ENCODE peak calls at places on chromosomes 6 and 20, in six cellular contexts. One of them, this sample, is unnamed.

GRCh38 chr6:88867841-88868558 is 95.4 kb downstream of the RNGTT start:
- DNase-seq in PC-3: peak
- DNase-seq in neural progenitor cell: no peak
- DNase-seq in H9: no peak
- DNase-seq in body of pancreas: no peak
- DNase-seq in OCI-LY7: no peak
- DNase-seq in this sample: peak

GRCh38 chr6:37239950-37240713 is 17.4 kb upstream of the TBC1D22B start:
- DNase-seq in neural progenitor cell: no peak
- DNase-seq in body of pancreas: peak
- DNase-seq in PC-3: peak
- DNase-seq in OCI-LY7: peak
- DNase-seq in H9: no peak
- DNase-seq in this sample: peak

GRCh38 chr6:52325695-52326471 is 36.1 kb upstream of the PAQR8 start:
- DNase-seq in PC-3: no peak
- DNase-seq in body of pancreas: no peak
- DNase-seq in H9: peak
- DNase-seq in OCI-LY7: no peak
- DNase-seq in neural progenitor cell: peak
- DNase-seq in this sample: no peak

GRCh38 chr6:167827062-167827587 is 414 bp downstream of the AFDN start:
- DNase-seq in neural progenitor cell: no peak
- DNase-seq in OCI-LY7: peak
- DNase-seq in body of pancreas: peak
- DNase-seq in PC-3: peak
- DNase-seq in H9: peak
- DNase-seq in this sample: no peak

GRCh38 chr6:29014729-29015608 is 9.9 kb upstream of the ZNF311 start:
- DNase-seq in body of pancreas: no peak
- DNase-seq in H9: no peak
- DNase-seq in PC-3: no peak
- DNase-seq in neural progenitor cell: no peak
- DNase-seq in OCI-LY7: no peak
- DNase-seq in this sample: no peak

GRCh38 chr20:55514498-55514897 is 490.8 kb downstream of the CBLN4 start:
- DNase-seq in H9: no peak
- DNase-seq in neural progenitor cell: no peak
- DNase-seq in PC-3: peak
- DNase-seq in OCI-LY7: no peak
- DNase-seq in body of pancreas: no peak
- DNase-seq in this sample: no peak

GRCh38 chr6:84227434-84228197 is at the start of gene CEP162:
- DNase-seq in PC-3: peak
- DNase-seq in OCI-LY7: peak
- DNase-seq in neural progenitor cell: peak
- DNase-seq in H9: peak
- DNase-seq in body of pancreas: peak
- DNase-seq in this sample: peak

GRCh38 chr20:57713505-57713903 is 3.7 kb upstream of the PMEPA1 start:
- DNase-seq in body of pancreas: no peak
- DNase-seq in neural progenitor cell: no peak
- DNase-seq in OCI-LY7: no peak
- DNase-seq in H9: no peak
- DNase-seq in PC-3: no peak
- DNase-seq in this sample: no peak

GRCh38 chr20:60228255-60228654 is 270.0 kb downstream of the CDH26 start:
- DNase-seq in OCI-LY7: no peak
- DNase-seq in PC-3: no peak
- DNase-seq in neural progenitor cell: no peak
- DNase-seq in body of pancreas: no peak
- DNase-seq in H9: no peak
- DNase-seq in this sample: no peak

GRCh38 chr6:157410088-157410487 is 29.1 kb downstream of the ZDHHC14 start:
- DNase-seq in OCI-LY7: no peak
- DNase-seq in PC-3: no peak
- DNase-seq in body of pancreas: no peak
- DNase-seq in H9: no peak
- DNase-seq in neural progenitor cell: no peak
- DNase-seq in this sample: peak

GRCh38 chr20:50387218-50387995 is 122.8 kb upstream of the PTPN1 start:
- DNase-seq in body of pancreas: no peak
- DNase-seq in neural progenitor cell: no peak
- DNase-seq in H9: no peak
- DNase-seq in OCI-LY7: no peak
- DNase-seq in PC-3: no peak
- DNase-seq in this sample: no peak

GRCh38 chr6:35238843-35239289 is 20.7 kb upstream of the ZNF76 start:
- DNase-seq in PC-3: no peak
- DNase-seq in H9: peak
- DNase-seq in body of pancreas: no peak
- DNase-seq in OCI-LY7: no peak
- DNase-seq in neural progenitor cell: no peak
- DNase-seq in this sample: no peak

GRCh38 chr6:131808460-131809269 is 845 bp downstream of the ENPP1 start:
- DNase-seq in OCI-LY7: no peak
- DNase-seq in PC-3: no peak
- DNase-seq in neural progenitor cell: peak
- DNase-seq in body of pancreas: no peak
- DNase-seq in H9: no peak
- DNase-seq in this sample: no peak

GRCh38 chr6:131807321-131807643 is 538 bp upstream of the ENPP1 start:
- DNase-seq in body of pancreas: no peak
- DNase-seq in neural progenitor cell: no peak
- DNase-seq in H9: no peak
- DNase-seq in PC-3: no peak
- DNase-seq in OCI-LY7: no peak
- DNase-seq in this sample: no peak

GRCh38 chr6:131803007-131803769 is 4.6 kb upstream of the ENPP1 start:
- DNase-seq in body of pancreas: no peak
- DNase-seq in PC-3: no peak
- DNase-seq in OCI-LY7: no peak
- DNase-seq in H9: no peak
- DNase-seq in neural progenitor cell: no peak
- DNase-seq in this sample: no peak

GRCh38 chr6:131811510-131811909 is 3.7 kb downstream of the ENPP1 start:
- DNase-seq in H9: no peak
- DNase-seq in PC-3: no peak
- DNase-seq in body of pancreas: no peak
- DNase-seq in OCI-LY7: no peak
- DNase-seq in neural progenitor cell: no peak
- DNase-seq in this sample: no peak

GRCh38 chr6:131807644-131808459 is at the start of gene ENPP1:
- DNase-seq in H9: peak
- DNase-seq in body of pancreas: peak
- DNase-seq in OCI-LY7: no peak
- DNase-seq in neural progenitor cell: peak
- DNase-seq in PC-3: peak
- DNase-seq in this sample: no peak
- TF ChIP-seq CTCF in H9: peak
- TF ChIP-seq CTCF in body of pancreas: peak
- TF ChIP-seq CTCF in OCI-LY7: no peak
- TF ChIP-seq CTCF in neural progenitor cell: peak
- TF ChIP-seq CTCF in PC-3: peak
- TF ChIP-seq CTCF in this sample: peak

DNA sequence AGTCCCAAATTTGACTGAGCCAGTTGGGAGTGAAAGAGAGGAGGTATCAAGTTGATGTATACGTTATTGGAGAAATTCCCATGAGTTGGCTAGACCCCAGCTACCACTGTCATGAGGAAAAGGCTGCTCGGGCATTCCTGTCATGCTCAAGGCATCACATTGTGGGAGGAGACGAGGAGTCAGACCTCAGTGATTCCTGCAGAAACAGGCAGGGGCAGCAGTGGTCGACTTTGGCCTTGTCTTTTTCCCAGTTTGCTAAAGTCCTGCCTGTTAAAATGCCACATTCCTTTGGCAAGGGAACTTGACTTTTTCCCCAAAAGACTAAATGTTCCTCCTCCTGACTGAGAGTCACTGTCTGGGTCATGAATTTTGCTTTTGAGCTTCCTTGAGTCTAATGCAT is 295.5 kb upstream of the HS3ST5 start:
- DNase-seq in body of pancreas: no peak
- DNase-seq in H9: peak
- DNase-seq in OCI-LY7: no peak
- DNase-seq in PC-3: no peak
- DNase-seq in neural progenitor cell: peak
- DNase-seq in this sample: no peak
- H3K27ac ChIP-seq in body of pancreas: no peak
- H3K27ac ChIP-seq in H9: no peak
- H3K27ac ChIP-seq in OCI-LY7: no peak
- H3K27ac ChIP-seq in PC-3: no peak
- H3K27ac ChIP-seq in neural progenitor cell: no peak
- H3K27ac ChIP-seq in this sample: no peak

GRCh38 chr20:13947719-13948118 is 42.7 kb downstream of the SEL1L2 start:
- DNase-seq in body of pancreas: no peak
- DNase-seq in PC-3: no peak
- DNase-seq in H9: no peak
- DNase-seq in neural progenitor cell: no peak
- DNase-seq in OCI-LY7: no peak
- DNase-seq in this sample: no peak

GRCh38 chr20:13953227-13953626 is 37.2 kb downstream of the SEL1L2 start:
- DNase-seq in PC-3: no peak
- DNase-seq in OCI-LY7: no peak
- DNase-seq in body of pancreas: no peak
- DNase-seq in H9: peak
- DNase-seq in neural progenitor cell: peak
- DNase-seq in this sample: no peak
- TF ChIP-seq CTCF in PC-3: peak
- TF ChIP-seq CTCF in OCI-LY7: peak
- TF ChIP-seq CTCF in body of pancreas: no peak
- TF ChIP-seq CTCF in H9: peak
- TF ChIP-seq CTCF in neural progenitor cell: peak
- TF ChIP-seq CTCF in this sample: no peak

GRCh38 chr6:39424831-39425230 is 102.3 kb upstream of the KCNK16 start:
- DNase-seq in neural progenitor cell: no peak
- DNase-seq in OCI-LY7: no peak
- DNase-seq in H9: no peak
- DNase-seq in body of pancreas: no peak
- DNase-seq in PC-3: no peak
- DNase-seq in this sample: no peak

GRCh38 chr6:39422273-39422672 is 99.8 kb upstream of the KCNK16 start:
- DNase-seq in H9: no peak
- DNase-seq in OCI-LY7: no peak
- DNase-seq in PC-3: no peak
- DNase-seq in neural progenitor cell: no peak
- DNase-seq in body of pancreas: no peak
- DNase-seq in this sample: no peak

GRCh38 chr6:39428152-39428551 is 105.7 kb upstream of the KCNK16 start:
- DNase-seq in PC-3: no peak
- DNase-seq in H9: no peak
- DNase-seq in neural progenitor cell: no peak
- DNase-seq in body of pancreas: no peak
- DNase-seq in OCI-LY7: no peak
- DNase-seq in this sample: no peak

GRCh38 chr6:39425346-39426056 is 103.0 kb upstream of the KCNK16 start:
- DNase-seq in H9: no peak
- DNase-seq in PC-3: peak
- DNase-seq in neural progenitor cell: no peak
- DNase-seq in OCI-LY7: no peak
- DNase-seq in body of pancreas: no peak
- DNase-seq in this sample: no peak

GRCh38 chr6:39426057-39426592 is 103.6 kb upstream of the KCNK16 start:
- DNase-seq in neural progenitor cell: no peak
- DNase-seq in OCI-LY7: no peak
- DNase-seq in PC-3: peak
- DNase-seq in H9: no peak
- DNase-seq in body of pancreas: no peak
- DNase-seq in this sample: peak
- H3K27ac ChIP-seq in neural progenitor cell: no peak
- H3K27ac ChIP-seq in OCI-LY7: no peak
- H3K27ac ChIP-seq in PC-3: no peak
- H3K27ac ChIP-seq in H9: no peak
- H3K27ac ChIP-seq in body of pancreas: no peak
- H3K27ac ChIP-seq in this sample: peak

DNA sequence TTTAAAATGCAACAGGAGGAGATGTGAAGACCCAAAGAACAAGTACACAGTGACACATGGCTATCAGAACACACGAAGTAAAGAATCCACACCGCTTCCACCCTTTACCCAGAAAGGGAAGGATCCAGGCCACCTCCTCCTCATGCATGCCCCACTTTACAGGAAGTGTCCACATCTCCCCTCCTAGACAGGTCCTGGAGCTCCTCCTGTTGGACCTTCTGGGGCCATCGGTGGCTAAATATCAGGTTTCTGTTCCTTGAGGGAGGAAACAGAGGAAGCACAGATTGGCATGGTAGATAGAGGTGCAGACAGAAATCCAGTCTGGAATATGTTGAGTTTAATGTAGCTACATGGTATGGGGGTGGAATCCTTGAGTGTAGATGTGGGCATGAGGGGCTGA is 10.9 kb downstream of the NINL start:
- DNase-seq in body of pancreas: no peak
- DNase-seq in H9: no peak
- DNase-seq in neural progenitor cell: no peak
- DNase-seq in OCI-LY7: no peak
- DNase-seq in PC-3: peak
- DNase-seq in this sample: no peak
- TF ChIP-seq CTCF in body of pancreas: no peak
- TF ChIP-seq CTCF in H9: no peak
- TF ChIP-seq CTCF in neural progenitor cell: no peak
- TF ChIP-seq CTCF in OCI-LY7: no peak
- TF ChIP-seq CTCF in PC-3: peak
- TF ChIP-seq CTCF in this sample: peak

DNA sequence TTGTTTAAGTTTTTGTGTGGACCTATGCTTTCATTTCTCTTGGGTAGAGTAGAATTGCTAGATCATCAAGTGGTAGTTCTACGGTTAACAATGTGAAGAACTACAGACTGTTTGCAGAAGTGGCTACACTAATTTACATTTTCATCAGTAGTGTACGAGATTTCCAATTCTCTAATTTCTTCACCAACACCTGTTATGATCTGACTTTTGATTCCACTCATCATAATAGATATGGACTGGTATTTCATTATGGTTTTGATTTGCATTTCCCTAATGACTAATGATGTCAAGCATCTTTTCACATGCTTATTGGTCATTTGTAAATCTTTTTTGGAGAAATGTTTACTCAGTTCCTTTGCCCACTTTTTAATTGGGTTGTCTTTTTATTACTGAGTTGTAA is 244.4 kb downstream of the GMDS start:
- DNase-seq in OCI-LY7: no peak
- DNase-seq in neural progenitor cell: no peak
- DNase-seq in body of pancreas: no peak
- DNase-seq in PC-3: no peak
- DNase-seq in H9: no peak
- DNase-seq in this sample: no peak
- H3K27ac ChIP-seq in OCI-LY7: no peak
- H3K27ac ChIP-seq in neural progenitor cell: no peak
- H3K27ac ChIP-seq in body of pancreas: no peak
- H3K27ac ChIP-seq in PC-3: no peak
- H3K27ac ChIP-seq in H9: no peak
- H3K27ac ChIP-seq in this sample: no peak